ENCODE peak calls at places on chromosomes 13 and 19, in six cellular contexts. Z, L, F, Q, Y and S are unnamed samples.

GRCh38 chr19:34489175-34489574 is 7.6 kb downstream of the WTIP start:
- DNase-seq in Z (no peak), L (peak; percentile 2), F (no peak), Q (no peak), Y (no peak), S (no peak)

GRCh38 chr13:48573213-48573612 is 40.3 kb upstream of the RCBTB2 start:
- DNase-seq in Z (no peak), L (no peak), F (no peak), Q (peak; percentile 40), Y (no peak), S (no peak)

GRCh38 chr13:80400834-80401450 is 60.0 kb upstream of the SPRY2 start:
- DNase-seq in Z (no peak), L (no peak), F (no peak), Q (no peak), Y (no peak), S (no peak)

GRCh38 chr13:96671073-96671472 is 323.2 kb downstream of the OXGR1 start:
- DNase-seq in Z (no peak), L (no peak), F (no peak), Q (peak; percentile 6), Y (peak; percentile 72), S (no peak)

GRCh38 chr19:31135841-31136240 is 213.4 kb downstream of the TSHZ3 start:
- DNase-seq in Z (peak; percentile 62), L (no peak), F (no peak), Q (no peak), Y (peak; percentile 1), S (peak; percentile 56)

GRCh38 chr13:46751811-46752635 is 44.9 kb downstream of the ESD start:
- DNase-seq in Z (peak; percentile 18), L (no peak), F (no peak), Q (no peak), Y (no peak), S (peak; percentile 13)

GRCh38 chr19:49853852-49854849 is 3.2 kb downstream of the PTOV1 start:
- DNase-seq in Z (no peak), L (peak; percentile 49), F (no peak), Q (no peak), Y (no peak), S (no peak)

GRCh38 chr13:61954092-61954491 is 538.4 kb upstream of the PCDH20 start:
- DNase-seq in Z (peak; percentile 40), L (no peak), F (peak; percentile 19), Q (peak; percentile 49), Y (peak; percentile 50), S (peak; percentile 4)

GRCh38 chr19:34480971-34481821 is at the start of gene WTIP:
- DNase-seq in Z (peak; percentile 91), L (peak; percentile 70), F (peak; percentile 18), Q (peak; percentile 89), Y (peak; percentile 32), S (peak; percentile 75)

GRCh38 chr19:35362261-35363000 is 4.2 kb downstream of the FFAR3 start:
- DNase-seq in Z (no peak), L (no peak), F (no peak), Q (no peak), Y (no peak), S (no peak)

GRCh38 chr13:111877906-111878305 is 189.0 kb upstream of the SOX1 start:
- DNase-seq in Z (no peak), L (no peak), F (no peak), Q (no peak), Y (no peak), S (no peak)

GRCh38 chr13:97542102-97542501 is 108.1 kb downstream of the RAP2A start:
- DNase-seq in Z (no peak), L (no peak), F (no peak), Q (peak; percentile 12), Y (no peak), S (peak; percentile 11)

GRCh38 chr13:46172531-46172991 is 9.4 kb downstream of the LCP1 start:
- DNase-seq in Z (no peak), L (no peak), F (no peak), Q (no peak), Y (no peak), S (no peak)

GRCh38 chr19:409006-409514 is at the start of gene C2CD4C:
- DNase-seq in Z (no peak), L (no peak), F (no peak), Q (no peak), Y (no peak), S (no peak)

GRCh38 chr19:52662631-52663030 is 24.5 kb upstream of the ZNF83 start:
- DNase-seq in Z (no peak), L (no peak), F (peak; percentile 33), Q (no peak), Y (peak; percentile 88), S (no peak)

GRCh38 chr13:67048793-67049150 is 181.4 kb downstream of the PCDH9 start:
- DNase-seq in Z (peak; percentile 91), L (no peak), F (no peak), Q (peak; percentile 89), Y (no peak), S (peak; percentile 70)

GRCh38 chr13:80118507-80118906 is 222.4 kb downstream of the SPRY2 start:
- DNase-seq in Z (no peak), L (no peak), F (no peak), Q (no peak), Y (no peak), S (no peak)

GRCh38 chr19:18904334-18905057 is 8.5 kb upstream of the CERS1 start:
- DNase-seq in Z (no peak), L (peak; percentile 32), F (no peak), Q (no peak), Y (no peak), S (no peak)

GRCh38 chr19:35327642-35328041 is 1.3 kb upstream of the CD22 start:
- DNase-seq in Z (peak; percentile 12), L (peak; percentile 3), F (no peak), Q (no peak), Y (peak; percentile 8), S (no peak)

GRCh38 chr19:35216833-35217707 is 11.5 kb downstream of the FAM187B start:
- DNase-seq in Z (no peak), L (no peak), F (no peak), Q (no peak), Y (peak; percentile 15), S (no peak)

GRCh38 chr19:12137541-12137940 is 2.6 kb downstream of the ZNF20 start:
- DNase-seq in Z (peak; percentile 9), L (no peak), F (no peak), Q (no peak), Y (peak; percentile 17), S (peak; percentile 16)

GRCh38 chr13:87259479-87260083 is 411.6 kb upstream of the SLITRK5 start:
- DNase-seq in Z (peak; percentile 32), L (no peak), F (peak; percentile 13), Q (no peak), Y (peak; percentile 29), S (no peak)

GRCh38 chr13:49836516-49836915 is 44.0 kb upstream of the KPNA3 start:
- DNase-seq in Z (peak; percentile 68), L (peak; percentile 41), F (no peak), Q (no peak), Y (no peak), S (no peak)

GRCh38 chr13:99663185-99663825 is 162.0 kb downstream of the TM9SF2 start:
- DNase-seq in Z (no peak), L (no peak), F (no peak), Q (no peak), Y (no peak), S (no peak)

GRCh38 chr13:111043575-111043982 is 71.5 kb upstream of the ARHGEF7 start:
- DNase-seq in Z (peak; percentile 66), L (no peak), F (no peak), Q (peak; percentile 36), Y (peak; percentile 55), S (peak; percentile 64)

GRCh38 chr13:101752432-101752831 is 300.0 kb downstream of the ITGBL1 start:
- DNase-seq in Z (no peak), L (no peak), F (no peak), Q (no peak), Y (no peak), S (no peak)

GRCh38 chr13:101747039-101747438 is 294.6 kb downstream of the ITGBL1 start:
- DNase-seq in Z (no peak), L (no peak), F (no peak), Q (no peak), Y (no peak), S (no peak)

GRCh38 chr13:101751488-101751887 is 299.0 kb downstream of the ITGBL1 start:
- DNase-seq in Z (peak; percentile 99), L (no peak), F (no peak), Q (peak; percentile 88), Y (peak; percentile 92), S (peak; percentile 90)

GRCh38 chr13:101749584-101749983 is 297.1 kb downstream of the ITGBL1 start:
- DNase-seq in Z (no peak), L (no peak), F (no peak), Q (no peak), Y (no peak), S (no peak)

DNA sequence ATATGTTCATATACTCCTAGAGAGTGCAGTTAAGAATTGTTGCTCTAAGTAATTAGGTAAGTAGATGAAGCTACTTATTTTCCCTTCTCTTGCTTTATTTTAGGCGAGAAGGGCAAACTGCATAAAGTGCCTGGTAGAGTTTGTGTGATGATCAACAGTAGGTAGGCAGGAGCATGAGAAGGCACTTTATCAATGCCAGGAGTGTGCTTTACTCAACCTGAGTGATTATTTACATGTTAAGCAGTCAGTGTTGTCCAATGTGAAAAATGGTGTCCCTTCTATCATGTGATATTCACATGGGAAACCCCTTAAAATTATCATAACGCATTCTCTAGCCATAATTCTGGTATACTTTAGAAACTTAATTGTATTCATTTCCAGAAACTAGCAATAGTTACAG is 294.0 kb downstream of the ITGBL1 start:
- DNase-seq in Z (no peak), L (no peak), F (no peak), Q (no peak), Y (no peak), S (no peak)
- TF ChIP-seq CTCF in Z (no peak), L (no peak), F (no peak), Q (no peak), Y (no peak), S (no peak)

GRCh38 chr13:113730145-113730750 is 28.8 kb upstream of the TMEM255B start:
- DNase-seq in Z (no peak), L (no peak), F (no peak), Q (no peak), Y (no peak), S (no peak)

GRCh38 chr13:113729329-113730019 is 29.6 kb upstream of the TMEM255B start:
- DNase-seq in Z (no peak), L (no peak), F (no peak), Q (no peak), Y (no peak), S (peak; percentile 32)

GRCh38 chr13:113732176-113732960 is 26.7 kb upstream of the TMEM255B start:
- DNase-seq in Z (no peak), L (no peak), F (no peak), Q (no peak), Y (no peak), S (no peak)

GRCh38 chr13:113731192-113732175 is 27.5 kb upstream of the TMEM255B start:
- DNase-seq in Z (no peak), L (no peak), F (no peak), Q (no peak), Y (no peak), S (no peak)

GRCh38 chr13:113730831-113731191 is 28.2 kb upstream of the TMEM255B start:
- DNase-seq in Z (no peak), L (no peak), F (no peak), Q (no peak), Y (no peak), S (no peak)
- TF ChIP-seq CTCF in Z (no peak), L (no peak), F (no peak), Q (no peak), Y (no peak), S (no peak)

GRCh38 chr19:2578911-2579677 is 103.2 kb downstream of the GADD45B start:
- DNase-seq in Z (peak; percentile 92), L (peak; percentile 90), F (peak; percentile 78), Q (peak; percentile 94), Y (peak; percentile 87), S (peak; percentile 90)
- TF ChIP-seq CTCF in Z (peak; percentile 92), L (peak; percentile 58), F (peak; percentile 90), Q (peak; percentile 85), Y (peak; percentile 84), S (peak; percentile 82)

GRCh38 chr19:58218899-58219298 is 9.8 kb upstream of the ZNF544 start:
- DNase-seq in Z (peak; percentile 34), L (no peak), F (peak; percentile 40), Q (peak; percentile 34), Y (peak; percentile 40), S (peak; percentile 34)
- TF ChIP-seq CTCF in Z (peak; percentile 24), L (no peak), F (peak; percentile 16), Q (peak; percentile 15), Y (peak; percentile 53), S (peak; percentile 6)